ENCODE peak calls at places on chromosome 20, in six cellular contexts. O is PC-9, X is fibroblast of lung, H is cardiac muscle cell, A is spleen, J is dorsolateral prefrontal cortex. Y is an unnamed sample.

GRCh38 chr20:62914970-62915457 is 11.3 kb downstream of the DIDO1 start:
- DNase-seq in O (no peak), X (peak; percentile 49), H (peak; percentile 42), A (no peak), J (no peak), Y (no peak)

GRCh38 chr20:25270829-25271251 is 23.0 kb downstream of the PYGB start:
- DNase-seq in O (no peak), X (no peak), H (no peak), A (peak; percentile 39), J (peak; percentile 7), Y (no peak)

GRCh38 chr20:38835792-38836191 is 30.3 kb downstream of the PPP1R16B start:
- DNase-seq in O (no peak), X (no peak), H (no peak), A (no peak), J (no peak), Y (no peak)

GRCh38 chr20:31910071-31910803 is 39.8 kb downstream of the TTLL9 start:
- DNase-seq in O (no peak), X (no peak), H (no peak), A (no peak), J (no peak), Y (no peak)

GRCh38 chr20:49684335-49684997 is 29.2 kb downstream of the B4GALT5 start:
- DNase-seq in O (no peak), X (no peak), H (no peak), A (no peak), J (no peak), Y (no peak)

GRCh38 chr20:34560141-34560523 is 1.6 kb downstream of the MAP1LC3A start:
- DNase-seq in O (no peak), X (no peak), H (no peak), A (peak; percentile 75), J (peak; percentile 70), Y (no peak)

GRCh38 chr20:11114382-11114781 is 440.6 kb upstream of the JAG1 start:
- DNase-seq in O (no peak), X (no peak), H (no peak), A (no peak), J (no peak), Y (no peak)

GRCh38 chr20:62741191-62741676 is 32.6 kb downstream of the NTSR1 start:
- DNase-seq in O (no peak), X (peak; percentile 29), H (peak; percentile 61), A (peak; percentile 74), J (no peak), Y (no peak)

GRCh38 chr20:45010399-45010828 is 44.1 kb downstream of the STK4 start:
- DNase-seq in O (peak; percentile 62), X (peak; percentile 88), H (no peak), A (no peak), J (no peak), Y (no peak)

GRCh38 chr20:44552950-44553908 is 29.1 kb upstream of the PKIG start:
- DNase-seq in O (peak; percentile 74), X (peak; percentile 92), H (peak; percentile 84), A (no peak), J (no peak), Y (peak; percentile 84)

GRCh38 chr20:31594558-31595379 is 10.3 kb upstream of the ID1 start:
- DNase-seq in O (no peak), X (no peak), H (no peak), A (no peak), J (no peak), Y (no peak)

GRCh38 chr20:21396921-21397340 is 395 bp downstream of the NKX2-4 start:
- DNase-seq in O (no peak), X (no peak), H (no peak), A (no peak), J (no peak), Y (no peak)

GRCh38 chr20:44074252-44075151 is 112.5 kb downstream of the JPH2 start:
- DNase-seq in O (peak; percentile 67), X (peak; percentile 68), H (peak; percentile 34), A (no peak), J (no peak), Y (no peak)

GRCh38 chr20:7712661-7713060 is 227.6 kb downstream of the HAO1 start:
- DNase-seq in O (no peak), X (peak; percentile 34), H (no peak), A (no peak), J (no peak), Y (no peak)

GRCh38 chr20:25039697-25040437 is 18.1 kb downstream of the ACSS1 start:
- DNase-seq in O (peak; percentile 59), X (peak; percentile 72), H (no peak), A (peak; percentile 33), J (peak; percentile 79), Y (no peak)

GRCh38 chr20:62900052-62900691 is 26.1 kb downstream of the DIDO1 start:
- DNase-seq in O (no peak), X (peak; percentile 58), H (peak; percentile 83), A (peak; percentile 91), J (peak; percentile 80), Y (no peak)

GRCh38 chr20:38082894-38083293 is 49.3 kb downstream of the RPRD1B start:
- DNase-seq in O (no peak), X (no peak), H (no peak), A (no peak), J (no peak), Y (no peak)

GRCh38 chr20:22716824-22717351 is 132.5 kb upstream of the FOXA2 start:
- DNase-seq in O (peak; percentile 57), X (no peak), H (no peak), A (no peak), J (no peak), Y (no peak)

GRCh38 chr20:45293041-45294002 is 13.3 kb upstream of the RBPJL start:
- DNase-seq in O (peak; percentile 61), X (peak; percentile 52), H (peak; percentile 83), A (peak; percentile 95), J (peak; percentile 83), Y (no peak)

GRCh38 chr20:50919567-50919966 is 11.7 kb downstream of the ADNP start:
- DNase-seq in O (peak; percentile 71), X (peak; percentile 70), H (no peak), A (no peak), J (no peak), Y (no peak)

GRCh38 chr20:38863024-38863851 is 57.7 kb downstream of the PPP1R16B start:
- DNase-seq in O (no peak), X (no peak), H (no peak), A (no peak), J (no peak), Y (no peak)

GRCh38 chr20:57747889-57748456 is 38.2 kb upstream of the PMEPA1 start:
- DNase-seq in O (no peak), X (peak; percentile 33), H (no peak), A (peak; percentile 69), J (no peak), Y (no peak)

GRCh38 chr20:15227102-15227501 is 889.7 kb upstream of the FLRT3 start:
- DNase-seq in O (no peak), X (no peak), H (no peak), A (no peak), J (no peak), Y (no peak)

GRCh38 chr20:23047738-23048214 is 1.7 kb downstream of the THBD start:
- DNase-seq in O (no peak), X (no peak), H (no peak), A (peak; percentile 89), J (no peak), Y (no peak)

GRCh38 chr20:38927902-38928578 is 1.8 kb downstream of the FAM83D start:
- DNase-seq in O (peak; percentile 59), X (no peak), H (no peak), A (no peak), J (no peak), Y (no peak)

GRCh38 chr20:4062721-4063606 is 47.6 kb upstream of the RNF24 start:
- DNase-seq in O (no peak), X (no peak), H (no peak), A (no peak), J (no peak), Y (no peak)

GRCh38 chr20:4065405-4065841 is 50.1 kb upstream of the RNF24 start:
- DNase-seq in O (no peak), X (peak; percentile 87), H (no peak), A (no peak), J (no peak), Y (no peak)

GRCh38 chr20:4066551-4066950 is 51.2 kb upstream of the RNF24 start:
- DNase-seq in O (no peak), X (no peak), H (no peak), A (no peak), J (no peak), Y (no peak)

GRCh38 chr20:4063631-4064030 is 48.3 kb upstream of the RNF24 start:
- DNase-seq in O (peak; percentile 42), X (peak; percentile 79), H (peak; percentile 7), A (no peak), J (no peak), Y (no peak)

DNA sequence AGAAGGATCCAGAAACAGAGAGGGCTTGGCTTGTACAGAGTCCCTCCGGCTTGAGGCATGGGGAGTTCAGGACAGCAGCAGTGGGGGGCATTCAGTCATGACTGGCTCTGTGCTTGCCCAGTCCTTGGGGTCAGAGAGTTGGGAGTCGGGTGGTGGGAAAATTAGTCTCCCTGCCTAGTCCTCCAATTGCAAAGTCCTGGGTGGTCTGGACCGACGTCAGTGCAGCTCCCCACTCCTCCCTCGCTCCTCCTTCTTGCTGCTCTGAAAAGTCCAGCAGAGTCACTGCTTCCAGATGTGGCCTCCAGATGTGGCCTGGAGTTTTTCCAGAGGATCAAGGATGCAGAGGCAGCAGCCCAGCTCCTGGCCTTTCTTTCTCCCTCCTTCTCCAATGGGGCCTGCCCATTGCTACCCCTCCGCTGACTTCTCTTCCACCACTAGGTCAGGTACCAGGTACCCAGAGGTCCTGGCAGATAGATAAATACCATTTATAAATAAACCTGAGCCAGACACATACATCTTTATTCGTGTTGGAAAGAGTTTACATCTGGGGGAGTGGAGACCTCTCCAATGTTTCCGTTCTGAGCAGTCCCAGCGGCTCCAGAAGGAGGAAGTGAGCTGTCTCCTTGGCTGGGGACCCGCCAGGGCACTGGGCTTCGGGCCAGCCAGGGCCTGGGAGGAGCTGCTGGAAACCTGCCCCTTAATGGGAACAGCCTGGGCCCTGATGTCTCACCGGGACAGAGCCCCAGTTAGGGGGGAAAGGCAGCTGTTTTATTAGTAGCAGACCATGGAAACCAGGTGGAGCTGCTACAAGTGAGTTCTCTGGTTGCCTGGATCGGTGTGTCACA is 49.0 kb upstream of the RNF24 start:
- DNase-seq in O (peak; percentile 48), X (peak; percentile 92), H (peak; percentile 49), A (peak; percentile 86), J (no peak), Y (peak; percentile 93)
- TF ChIP-seq CTCF in O (no peak), X (no peak), H (no peak), A (no peak), J (no peak), Y (no peak)

GRCh38 chr20:1298888-1299511 is 29.9 kb downstream of the SDCBP2 start:
- DNase-seq in O (no peak), X (no peak), H (no peak), A (no peak), J (no peak), Y (no peak)
- H3K4me3 ChIP-seq in O (no peak overlapping the region), X (no peak overlapping the region), H (no peak overlapping the region), A (no peak overlapping the region), J (no peak overlapping the region), Y (no peak overlapping the region)

GRCh38 chr20:52313335-52313963 is 121.9 kb upstream of the ZFP64 start:
- DNase-seq in O (no peak), X (peak; percentile 48), H (peak; percentile 60), A (no peak), J (no peak), Y (peak; percentile 22)
- TF ChIP-seq CTCF in O (peak; percentile 41), X (peak; percentile 71), H (peak; percentile 60), A (no peak), J (peak; percentile 66), Y (peak; percentile 52)

DNA sequence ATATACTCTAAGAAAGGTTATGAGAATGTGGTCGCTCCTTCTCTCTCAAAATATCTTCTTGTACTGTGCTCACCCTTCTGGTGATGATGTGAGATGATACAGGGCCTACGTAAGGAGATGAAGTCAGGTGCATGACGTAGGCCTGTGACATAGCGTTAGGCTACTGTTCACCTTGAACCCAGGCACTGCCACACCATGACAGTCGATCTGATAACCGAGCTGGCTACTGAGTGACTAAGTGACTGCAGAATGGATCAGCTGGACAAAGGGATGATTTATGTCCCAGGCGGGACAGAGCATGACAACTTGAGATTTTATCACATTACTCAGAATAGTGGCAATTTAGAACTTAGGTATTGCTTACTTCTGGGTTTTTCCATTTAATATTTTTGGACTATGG is 11.2 kb downstream of the SLC24A3 start:
- DNase-seq in O (no peak), X (no peak), H (no peak), A (no peak), J (no peak), Y (no peak)
- H3K4me3 ChIP-seq in O (no peak overlapping the region), X (no peak overlapping the region), H (no peak overlapping the region), A (no peak overlapping the region), J (no peak overlapping the region), Y (no peak overlapping the region)